ENCODE peak calls at places on chromosomes 7 and 10, in six cellular contexts. J is pons, C is progenitor cell of endocrine pancreas, I is brain microvascular endothelial cell, T is M059J, D is midbrain. Z is an unnamed sample.
A peak's percentile ranks its signal among the peaks of the same experiment; 100 is the strongest.

GRCh38 chr7:87627634-87627994 is 584 bp upstream of the RUNDC3B start:
- DNase-seq in J (no peak), C (peak; percentile 12), I (no peak), T (no peak), D (no peak), Z (no peak)

GRCh38 chr7:2637066-2637471 is 5.3 kb downstream of the TTYH3 start:
- DNase-seq in J (no peak), C (no peak), I (no peak), T (no peak), D (no peak), Z (no peak)

GRCh38 chr10:96044686-96045085 is 1.3 kb downstream of the CCNJ start:
- DNase-seq in J (peak; percentile 9), C (no peak), I (peak; percentile 23), T (peak; percentile 4), D (no peak), Z (no peak)

GRCh38 chr10:62907470-62908212 is 91.5 kb upstream of the EGR2 start:
- DNase-seq in J (no peak), C (no peak), I (no peak), T (no peak), D (no peak), Z (no peak)

GRCh38 chr10:47029181-47029971 is 118.1 kb downstream of the PTPN20 start:
- DNase-seq in J (no peak), C (no peak), I (no peak), T (no peak), D (no peak), Z (no peak)

GRCh38 chr7:132456418-132456817 is 119.9 kb downstream of the PLXNA4 start:
- DNase-seq in J (no peak), C (no peak), I (no peak), T (no peak), D (no peak), Z (no peak)

GRCh38 chr10:80158598-80159127 is 26.1 kb downstream of the PLAC9 start:
- DNase-seq in J (peak; percentile 44), C (no peak), I (peak; percentile 95), T (peak; percentile 98), D (no peak), Z (peak; percentile 94)

GRCh38 chr7:24113506-24113905 is 170.5 kb upstream of the NPY start:
- DNase-seq in J (no peak), C (no peak), I (no peak), T (no peak), D (no peak), Z (no peak)

GRCh38 chr7:157046681-157047080 is 36.2 kb upstream of the MNX1 start:
- DNase-seq in J (no peak), C (no peak), I (peak; percentile 23), T (peak; percentile 96), D (no peak), Z (peak; percentile 12)

GRCh38 chr7:138785587-138786437 is 12.0 kb upstream of the TMEM213 start:
- DNase-seq in J (no peak), C (no peak), I (peak; percentile 17), T (peak; percentile 64), D (no peak), Z (peak; percentile 89)

Z was measured in NCI-H226.